ENCODE peak calls at places on chromosomes 1 and 21, in nine cellular contexts. X is ascending aorta; K is A549; E is heart right ventricle; P is GM23248; V is left cardiac atrium; S is ovary; G is stimulated activated CD4-positive, alpha-beta T cell treated with anti-CD3 and anti-CD28 coated beads, Interleukin-4, amount 100 ng/mL, for 48 hours; D is DMS53. Y is an unnamed sample.

GRCh38 chr1:108719654-108720435 is 7.1 kb downstream of the FNDC7 start:
- DNase-seq in E (no peak), D (peak; percentile 45), V (peak; percentile 45), P (peak; percentile 97), K (peak; percentile 59), X (no peak), S (no peak), G (no peak), Y (no peak)

GRCh38 chr1:211352985-211353515 is 26.4 kb downstream of the TRAF5 start:
- DNase-seq in G (peak; percentile 49), P (peak; percentile 29), K (peak; percentile 45), V (no peak), D (peak; percentile 86), E (peak; percentile 24), X (no peak), S (no peak), Y (no peak)

GRCh38 chr1:216175714-216176113 is 247.5 kb downstream of the USH2A start:
- DNase-seq in E (no peak), K (no peak), X (no peak), V (no peak), P (no peak), D (no peak), G (no peak), S (no peak), Y (no peak)

GRCh38 chr1:207803678-207804077 is 51.8 kb downstream of the CD46 start:
- DNase-seq in P (no peak), V (no peak), E (no peak), D (no peak), K (no peak), X (no peak), G (no peak), S (no peak), Y (no peak)

GRCh38 chr1:63322248-63322943 is at the start of gene FOXD3:
- DNase-seq in P (peak; percentile 71), S (peak; percentile 16), X (no peak), E (peak; percentile 57), V (peak; percentile 56), D (peak; percentile 94), K (peak; percentile 74), G (no peak), Y (no peak)

GRCh38 chr21:37710555-37711293 is 205.5 kb downstream of the KCNJ6 start:
- DNase-seq in K (no peak), G (no peak), E (peak; percentile 15), P (no peak), X (no peak), S (no peak), V (peak; percentile 29), D (no peak), Y (no peak)

GRCh38 chr1:220013497-220013896 is 32.8 kb downstream of the EPRS1 start:
- DNase-seq in G (no peak), P (peak; percentile 81), V (no peak), K (no peak), X (no peak), D (no peak), E (no peak), S (no peak), Y (no peak)

GRCh38 chr1:118223426-118223825 is 38.4 kb upstream of the SPAG17 start:
- DNase-seq in G (no peak), X (no peak), S (no peak), K (no peak), D (peak; percentile 37), P (peak; percentile 52), E (no peak), V (no peak), Y (no peak)

GRCh38 chr1:204331847-204332487 is 27.8 kb downstream of the PLEKHA6 start:
- DNase-seq in S (no peak), K (no peak), V (no peak), D (peak; percentile 73), G (no peak), P (no peak), X (no peak), E (no peak), Y (no peak)

GRCh38 chr1:923131-923990 is at the start of gene SAMD11:
- DNase-seq in S (peak; percentile 69), X (peak; percentile 31), D (peak; percentile 93), E (peak; percentile 86), V (peak; percentile 89), G (no peak), P (peak; percentile 89), K (peak; percentile 83), Y (no peak)

GRCh38 chr1:176850871-176851270 is 313.6 kb downstream of the ASTN1 start:
- DNase-seq in S (no peak), G (no peak), P (no peak), E (no peak), D (no peak), X (no peak), V (no peak), K (no peak), Y (no peak)

GRCh38 chr21:31929548-31929947 is 56.7 kb downstream of the HUNK start:
- DNase-seq in K (no peak), D (no peak), G (no peak), S (no peak), V (no peak), E (no peak), X (no peak), P (no peak), Y (no peak)

GRCh38 chr1:162632234-162632666 is at the start of gene DDR2:
- DNase-seq in E (peak; percentile 41), P (peak; percentile 96), G (no peak), X (no peak), D (no peak), K (no peak), S (peak; percentile 85), V (peak; percentile 82), Y (no peak)

GRCh38 chr1:68120136-68120791 is 69.8 kb upstream of the DIRAS3 start:
- DNase-seq in P (peak; percentile 79), X (no peak), K (peak; percentile 66), D (peak; percentile 89), S (peak; percentile 45), G (peak; percentile 9), E (no peak), V (no peak), Y (no peak)

GRCh38 chr21:23811802-23812201 is 1795.5 kb downstream of the MRPL39 start:
- DNase-seq in D (no peak), E (no peak), G (no peak), X (no peak), S (no peak), V (no peak), P (no peak), K (no peak), Y (no peak)

GRCh38 chr1:69569983-69570755 is 2.4 kb downstream of the LRRC7 start:
- DNase-seq in G (no peak), E (no peak), S (no peak), D (peak; percentile 79), K (no peak), V (no peak), P (no peak), X (no peak), Y (no peak)

GRCh38 chr1:44568128-44568900 is 106.0 kb downstream of the TMEM53 start:
- DNase-seq in P (no peak), V (no peak), E (no peak), K (no peak), S (no peak), X (no peak), G (no peak), D (peak; percentile 80), Y (no peak)

GRCh38 chr1:201562659-201563405 is 23.9 kb downstream of the NAV1 start:
- DNase-seq in D (no peak), P (peak; percentile 95), E (no peak), K (peak; percentile 30), G (no peak), V (peak; percentile 52), X (no peak), S (no peak), Y (no peak)

GRCh38 chr21:42388740-42389448 is 7.0 kb downstream of the TMPRSS3 start:
- DNase-seq in S (no peak), D (peak; percentile 70), E (no peak), G (no peak), K (no peak), V (no peak), X (no peak), P (no peak), Y (no peak)

GRCh38 chr1:210978316-210978993 is 155.5 kb downstream of the KCNH1 start:
- DNase-seq in K (peak; percentile 26), E (no peak), D (peak; percentile 22), P (no peak), V (no peak), X (no peak), G (no peak), S (no peak), Y (no peak)

GRCh38 chr21:44883250-44883649 is 9.8 kb upstream of the PTTG1IP start:
- DNase-seq in V (no peak), G (no peak), E (peak; percentile 6), K (no peak), D (no peak), P (no peak), X (no peak), S (no peak), Y (no peak)

GRCh38 chr1:179178135-179178630 is 51.3 kb downstream of the ABL2 start:
- DNase-seq in G (no peak), D (no peak), S (no peak), X (no peak), P (peak; percentile 30), E (no peak), V (no peak), K (no peak), Y (no peak)

GRCh38 chr1:18100493-18101063 is 7.0 kb upstream of the IGSF21 start:
- DNase-seq in D (peak; percentile 64), G (peak; percentile 35), V (peak; percentile 63), X (no peak), S (no peak), K (peak; percentile 54), P (peak; percentile 77), E (peak; percentile 32), Y (peak; percentile 28)

GRCh38 chr1:9201421-9202239 is 32.9 kb upstream of the H6PD start:
- DNase-seq in X (no peak), S (peak; percentile 44), D (peak; percentile 48), V (peak; percentile 57), P (peak; percentile 92), K (no peak), G (no peak), E (no peak), Y (no peak)